ENCODE peak calls at places on chromosomes 5 and 9, in eight cellular contexts. One of them, this sample, is unnamed.

GRCh38 chr5:172714491-172715420 is 56.2 kb downstream of the DUSP1 start:
- DNase-seq in stimulated activated CD4-positive, alpha-beta T cell treated with anti-CD3 and anti-CD28 coated beads, Interleukin-4, amount 100 ng/mL, for 24 hours: peak; percentile 73
- DNase-seq in anterior cingulate cortex: peak; percentile 62
- DNase-seq in KBM-7: peak; percentile 75
- DNase-seq in left cardiac atrium: peak; percentile 88
- DNase-seq in brain microvascular endothelial cell: peak; percentile 76
- DNase-seq in C1 segment of cervical spinal cord: peak; percentile 39
- DNase-seq in NCI-H1105: peak; percentile 23
- DNase-seq in this sample: peak; percentile 83

GRCh38 chr5:177004961-177005360 is 1.6 kb downstream of the UIMC1 start:
- DNase-seq in stimulated activated CD4-positive, alpha-beta T cell treated with anti-CD3 and anti-CD28 coated beads, Interleukin-4, amount 100 ng/mL, for 24 hours: no peak
- DNase-seq in anterior cingulate cortex: no peak
- DNase-seq in KBM-7: no peak
- DNase-seq in left cardiac atrium: no peak
- DNase-seq in brain microvascular endothelial cell: no peak
- DNase-seq in C1 segment of cervical spinal cord: no peak
- DNase-seq in NCI-H1105: no peak
- DNase-seq in this sample: no peak

GRCh38 chr9:95088421-95089161 is 228.9 kb downstream of the FANCC start:
- DNase-seq in stimulated activated CD4-positive, alpha-beta T cell treated with anti-CD3 and anti-CD28 coated beads, Interleukin-4, amount 100 ng/mL, for 24 hours: no peak
- DNase-seq in anterior cingulate cortex: no peak
- DNase-seq in KBM-7: no peak
- DNase-seq in left cardiac atrium: no peak
- DNase-seq in brain microvascular endothelial cell: no peak
- DNase-seq in C1 segment of cervical spinal cord: no peak
- DNase-seq in NCI-H1105: no peak
- DNase-seq in this sample: no peak

GRCh38 chr5:145347026-145347616 is 488.0 kb downstream of the PRELID2 start:
- DNase-seq in stimulated activated CD4-positive, alpha-beta T cell treated with anti-CD3 and anti-CD28 coated beads, Interleukin-4, amount 100 ng/mL, for 24 hours: no peak
- DNase-seq in anterior cingulate cortex: no peak
- DNase-seq in KBM-7: peak; percentile 50
- DNase-seq in left cardiac atrium: no peak
- DNase-seq in brain microvascular endothelial cell: peak; percentile 85
- DNase-seq in C1 segment of cervical spinal cord: no peak
- DNase-seq in NCI-H1105: peak; percentile 6
- DNase-seq in this sample: peak; percentile 15

GRCh38 chr5:36442352-36442751 is 140.7 kb upstream of the RANBP3L start:
- DNase-seq in stimulated activated CD4-positive, alpha-beta T cell treated with anti-CD3 and anti-CD28 coated beads, Interleukin-4, amount 100 ng/mL, for 24 hours: no peak
- DNase-seq in anterior cingulate cortex: no peak
- DNase-seq in KBM-7: peak; percentile 85
- DNase-seq in left cardiac atrium: no peak
- DNase-seq in brain microvascular endothelial cell: no peak
- DNase-seq in C1 segment of cervical spinal cord: no peak
- DNase-seq in NCI-H1105: no peak
- DNase-seq in this sample: no peak

GRCh38 chr5:127988149-127988755 is 95.3 kb upstream of the SLC12A2 start:
- DNase-seq in stimulated activated CD4-positive, alpha-beta T cell treated with anti-CD3 and anti-CD28 coated beads, Interleukin-4, amount 100 ng/mL, for 24 hours: no peak
- DNase-seq in anterior cingulate cortex: no peak
- DNase-seq in KBM-7: no peak
- DNase-seq in left cardiac atrium: no peak
- DNase-seq in brain microvascular endothelial cell: peak; percentile 95
- DNase-seq in C1 segment of cervical spinal cord: no peak
- DNase-seq in NCI-H1105: peak; percentile 41
- DNase-seq in this sample: no peak

GRCh38 chr9:123812984-123813383 is 116.9 kb downstream of the DENND1A start:
- DNase-seq in stimulated activated CD4-positive, alpha-beta T cell treated with anti-CD3 and anti-CD28 coated beads, Interleukin-4, amount 100 ng/mL, for 24 hours: no peak
- DNase-seq in anterior cingulate cortex: no peak
- DNase-seq in KBM-7: no peak
- DNase-seq in left cardiac atrium: no peak
- DNase-seq in brain microvascular endothelial cell: no peak
- DNase-seq in C1 segment of cervical spinal cord: no peak
- DNase-seq in NCI-H1105: no peak
- DNase-seq in this sample: no peak

GRCh38 chr5:74877624-74878304 is 11.6 kb upstream of the FAM169A start:
- DNase-seq in stimulated activated CD4-positive, alpha-beta T cell treated with anti-CD3 and anti-CD28 coated beads, Interleukin-4, amount 100 ng/mL, for 24 hours: no peak
- DNase-seq in anterior cingulate cortex: no peak
- DNase-seq in KBM-7: no peak
- DNase-seq in left cardiac atrium: no peak
- DNase-seq in brain microvascular endothelial cell: no peak
- DNase-seq in C1 segment of cervical spinal cord: peak; percentile 10
- DNase-seq in NCI-H1105: no peak
- DNase-seq in this sample: no peak

GRCh38 chr9:93089481-93089991 is 6.5 kb upstream of the CARD19 start:
- DNase-seq in stimulated activated CD4-positive, alpha-beta T cell treated with anti-CD3 and anti-CD28 coated beads, Interleukin-4, amount 100 ng/mL, for 24 hours: no peak
- DNase-seq in anterior cingulate cortex: no peak
- DNase-seq in KBM-7: no peak
- DNase-seq in left cardiac atrium: no peak
- DNase-seq in brain microvascular endothelial cell: no peak
- DNase-seq in C1 segment of cervical spinal cord: no peak
- DNase-seq in NCI-H1105: no peak
- DNase-seq in this sample: no peak